ENCODE peak calls at places on chromosomes 1 and 21, in ten cellular contexts. C is NCI-H1436; P is HS-27A; A is heart left ventricle; Z is stimulated activated CD4-positive, alpha-beta T cell treated with anti-CD3 and anti-CD28 coated beads, Interleukin-4, amount 100 ng/mL, for 1 hour; N is left colon; E is progenitor cell of endocrine pancreas; V is A549; M is psoas muscle; S is stimulated activated CD8-positive, alpha-beta memory T cell treated with anti-CD3 and anti-CD28 coated beads, Interleukin-2, amount 100 ng/mL, for 48 hours. L is an unnamed sample.

GRCh38 chr1:202631076-202631923 is 79.0 kb downstream of the SYT2 start:
- DNase-seq in C (no peak), A (no peak), Z (no peak), N (no peak), P (no peak), M (peak; percentile 16), S (no peak), V (no peak), E (no peak), L (no peak)

GRCh38 chr1:51230501-51231078 is 5.5 kb upstream of the RNF11 start:
- DNase-seq in P (no peak), Z (no peak), C (no peak), V (no peak), N (no peak), M (no peak), E (no peak), S (no peak), A (no peak), L (no peak)

GRCh38 chr1:55504306-55504706 is 289.1 kb upstream of the USP24 start:
- DNase-seq in C (peak; percentile 9), P (no peak), M (no peak), N (peak; percentile 73), Z (no peak), S (no peak), A (no peak), V (no peak), E (no peak), L (no peak)

GRCh38 chr1:106787511-106787910 is 269.0 kb upstream of the PRMT6 start:
- DNase-seq in E (no peak), V (no peak), S (no peak), M (no peak), A (no peak), C (no peak), N (no peak), Z (no peak), P (no peak), L (no peak)

GRCh38 chr1:90879281-90879680 is 142.6 kb downstream of the ZNF644 start:
- DNase-seq in N (no peak), M (no peak), A (no peak), Z (no peak), C (no peak), V (peak; percentile 6), E (no peak), S (no peak), P (no peak), L (no peak)

GRCh38 chr1:201313086-201313485 is 29.8 kb downstream of the PKP1 start:
- DNase-seq in P (no peak), E (no peak), M (no peak), Z (no peak), A (no peak), V (no peak), C (no peak), S (no peak), N (no peak), L (no peak)

GRCh38 chr21:17045214-17045835 is 467.5 kb upstream of the CXADR start:
- DNase-seq in Z (no peak), C (no peak), V (peak; percentile 7), P (peak; percentile 8), S (no peak), M (no peak), N (no peak), A (no peak), E (no peak), L (no peak)

GRCh38 chr1:115492880-115493279 is 148.9 kb upstream of the VANGL1 start:
- DNase-seq in A (no peak), E (no peak), Z (no peak), P (peak; percentile 50), S (no peak), V (no peak), C (no peak), N (no peak), M (no peak), L (peak; percentile 40)

GRCh38 chr1:33577663-33578062 is 105.2 kb downstream of the ZSCAN20 start:
- DNase-seq in A (no peak), E (no peak), P (no peak), S (no peak), C (no peak), M (no peak), Z (no peak), N (no peak), V (no peak), L (no peak)

GRCh38 chr1:93437976-93438605 is 9.8 kb upstream of the FNBP1L start:
- DNase-seq in P (no peak), E (no peak), V (peak; percentile 51), S (no peak), M (no peak), C (peak; percentile 51), N (no peak), A (no peak), Z (no peak), L (peak; percentile 39)

GRCh38 chr1:225517697-225518096 is 89.9 kb upstream of the LBR start:
- DNase-seq in S (no peak), V (peak; percentile 48), C (no peak), M (no peak), Z (no peak), P (no peak), N (no peak), E (no peak), A (no peak), L (no peak)

GRCh38 chr1:162587347-162587746 is 25.8 kb downstream of the UAP1 start:
- DNase-seq in C (no peak), M (no peak), E (no peak), S (no peak), N (no peak), Z (no peak), A (no peak), P (no peak), V (no peak), L (no peak)

GRCh38 chr1:204065986-204066300 is 7.0 kb upstream of the SOX13 start:
- DNase-seq in E (no peak), V (no peak), S (no peak), C (no peak), A (no peak), M (no peak), P (no peak), N (no peak), Z (no peak), L (no peak)

L was measured in SJSA1.